ENCODE peak calls at places on chromosomes 1 and 21, in four cellular contexts. One of them, this sample, is unnamed.

GRCh38 chr1:55812281-55812680 is 597.1 kb upstream of the USP24 start:
- DNase-seq in A549: no peak
- DNase-seq in endothelial cell of umbilical vein: no peak
- DNase-seq in H1: no peak
- DNase-seq in this sample: no peak

GRCh38 chr21:25501996-25502665 is 105.2 kb downstream of the MRPL39 start:
- DNase-seq in A549: no peak
- DNase-seq in endothelial cell of umbilical vein: no peak
- DNase-seq in H1: no peak
- DNase-seq in this sample: no peak

GRCh38 chr1:29633784-29634183 is 397.5 kb downstream of the PTPRU start:
- DNase-seq in A549: no peak
- DNase-seq in endothelial cell of umbilical vein: no peak
- DNase-seq in H1: no peak
- DNase-seq in this sample: no peak

GRCh38 chr1:17184161-17184665 is 20.7 kb upstream of the PADI1 start:
- DNase-seq in A549: no peak
- DNase-seq in endothelial cell of umbilical vein: no peak
- DNase-seq in H1: peak
- DNase-seq in this sample: no peak

GRCh38 chr1:28812669-28813468 is 899 bp downstream of the OPRD1 start:
- DNase-seq in A549: no peak
- DNase-seq in endothelial cell of umbilical vein: no peak
- DNase-seq in H1: no peak
- DNase-seq in this sample: no peak

GRCh38 chr1:115545791-115546733 is 95.7 kb upstream of the VANGL1 start:
- DNase-seq in A549: peak
- DNase-seq in endothelial cell of umbilical vein: peak
- DNase-seq in H1: peak
- DNase-seq in this sample: peak

GRCh38 chr1:59150537-59151386 is 146.1 kb upstream of the FGGY start:
- DNase-seq in A549: peak
- DNase-seq in endothelial cell of umbilical vein: peak
- DNase-seq in H1: no peak
- DNase-seq in this sample: no peak

GRCh38 chr21:39650306-39650705 is 37.6 kb downstream of the B3GALT5 start:
- DNase-seq in A549: no peak
- DNase-seq in endothelial cell of umbilical vein: no peak
- DNase-seq in H1: no peak
- DNase-seq in this sample: no peak

GRCh38 chr1:56303805-56304204 is 275.6 kb downstream of the PLPP3 start:
- DNase-seq in A549: no peak
- DNase-seq in endothelial cell of umbilical vein: no peak
- DNase-seq in H1: no peak
- DNase-seq in this sample: no peak

GRCh38 chr1:174074757-174075156 is 52.6 kb upstream of the RC3H1 start:
- DNase-seq in A549: no peak
- DNase-seq in endothelial cell of umbilical vein: peak
- DNase-seq in H1: no peak
- DNase-seq in this sample: no peak

GRCh38 chr1:109152196-109152595 is 38.3 kb downstream of the ELAPOR1 start:
- DNase-seq in A549: no peak
- DNase-seq in endothelial cell of umbilical vein: no peak
- DNase-seq in H1: no peak
- DNase-seq in this sample: no peak

GRCh38 chr1:82086739-82087138 is 286.0 kb downstream of the ADGRL2 start:
- DNase-seq in A549: no peak
- DNase-seq in endothelial cell of umbilical vein: no peak
- DNase-seq in H1: no peak
- DNase-seq in this sample: no peak
- TF ChIP-seq JUN in A549: no peak
- TF ChIP-seq JUN in endothelial cell of umbilical vein: no peak
- TF ChIP-seq JUN in H1: no peak
- TF ChIP-seq JUN in this sample: no peak

DNA sequence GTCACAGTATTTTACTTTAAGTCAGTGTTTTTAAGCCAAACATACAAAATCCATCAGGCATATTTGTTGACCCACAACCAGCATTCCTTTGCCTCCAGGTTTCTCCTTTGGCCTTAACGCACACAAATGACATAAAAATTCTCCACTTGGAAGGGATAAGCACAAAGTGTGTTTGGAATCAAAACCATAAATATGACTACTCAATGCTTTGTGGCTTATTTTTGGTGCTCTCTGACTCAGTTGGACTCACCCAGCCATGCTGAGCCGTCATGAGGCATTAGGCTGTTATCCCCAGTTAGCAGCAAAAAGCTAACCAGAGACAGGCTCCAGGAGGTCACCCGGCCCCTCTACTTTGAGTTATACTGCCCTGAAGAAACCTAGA is 948 bp downstream of the PRUNE1 start:
- DNase-seq in A549: no peak
- DNase-seq in endothelial cell of umbilical vein: no peak
- DNase-seq in H1: no peak
- DNase-seq in this sample: no peak
- TF ChIP-seq JUN in A549: no peak
- TF ChIP-seq JUN in endothelial cell of umbilical vein: no peak
- TF ChIP-seq JUN in H1: no peak
- TF ChIP-seq JUN in this sample: no peak

GRCh38 chr21:42463861-42464515 is 32.0 kb downstream of the RSPH1 start:
- DNase-seq in A549: no peak
- DNase-seq in endothelial cell of umbilical vein: peak
- DNase-seq in H1: peak
- DNase-seq in this sample: peak
- TF ChIP-seq JUN in A549: no peak
- TF ChIP-seq JUN in endothelial cell of umbilical vein: no peak
- TF ChIP-seq JUN in H1: no peak
- TF ChIP-seq JUN in this sample: no peak

GRCh38 chr1:1240822-1241587 is 5.5 kb downstream of the C1QTNF12 start:
- DNase-seq in A549: no peak
- DNase-seq in endothelial cell of umbilical vein: no peak
- DNase-seq in H1: no peak
- DNase-seq in this sample: no peak
- TF ChIP-seq JUN in A549: no peak
- TF ChIP-seq JUN in endothelial cell of umbilical vein: no peak
- TF ChIP-seq JUN in H1: no peak
- TF ChIP-seq JUN in this sample: no peak

GRCh38 chr1:232335261-232335660 is 294.7 kb downstream of the SIPA1L2 start:
- DNase-seq in A549: no peak
- DNase-seq in endothelial cell of umbilical vein: no peak
- DNase-seq in H1: no peak
- DNase-seq in this sample: no peak
- TF ChIP-seq JUN in A549: no peak
- TF ChIP-seq JUN in endothelial cell of umbilical vein: no peak
- TF ChIP-seq JUN in H1: no peak
- TF ChIP-seq JUN in this sample: no peak

GRCh38 chr1:179090923-179091322 is 9.1 kb downstream of the TOR3A start:
- DNase-seq in A549: no peak
- DNase-seq in endothelial cell of umbilical vein: no peak
- DNase-seq in H1: no peak
- DNase-seq in this sample: no peak

GRCh38 chr1:179092896-179093461 is 11.1 kb downstream of the TOR3A start:
- DNase-seq in A549: no peak
- DNase-seq in endothelial cell of umbilical vein: no peak
- DNase-seq in H1: no peak
- DNase-seq in this sample: no peak

GRCh38 chr1:179090522-179090921 is 8.7 kb downstream of the TOR3A start:
- DNase-seq in A549: no peak
- DNase-seq in endothelial cell of umbilical vein: no peak
- DNase-seq in H1: no peak
- DNase-seq in this sample: no peak

GRCh38 chr1:179089827-179090482 is 8.1 kb downstream of the TOR3A start:
- DNase-seq in A549: no peak
- DNase-seq in endothelial cell of umbilical vein: no peak
- DNase-seq in H1: no peak
- DNase-seq in this sample: no peak

GRCh38 chr1:179091691-179092165 is 9.9 kb downstream of the TOR3A start:
- DNase-seq in A549: no peak
- DNase-seq in endothelial cell of umbilical vein: no peak
- DNase-seq in H1: no peak
- DNase-seq in this sample: no peak
- TF ChIP-seq JUN in A549: no peak
- TF ChIP-seq JUN in endothelial cell of umbilical vein: no peak
- TF ChIP-seq JUN in H1: no peak
- TF ChIP-seq JUN in this sample: no peak